ENCODE peak calls at places on chromosomes 6 and 20, in seven cellular contexts. K, M, F, Q, B, W and C are unnamed samples.

GRCh38 chr6:121809211-121809610 is 373.8 kb downstream of the GJA1 start:
- DNase-seq in K (no peak), M (no peak), F (no peak), Q (no peak), B (no peak), W (no peak), C (no peak)

GRCh38 chr20:18672826-18673225 is 85.0 kb downstream of the DTD1 start:
- DNase-seq in K (no peak), M (no peak), F (no peak), Q (no peak), B (no peak), W (no peak), C (no peak)

GRCh38 chr20:49612127-49612738 is 44.3 kb upstream of the PTGIS start:
- DNase-seq in K (no peak), M (no peak), F (peak; percentile 65), Q (no peak), B (no peak), W (peak; percentile 67), C (no peak)

GRCh38 chr6:149895702-149896310 is 2.1 kb downstream of the RAET1E start:
- DNase-seq in K (peak; percentile 24), M (peak; percentile 69), F (no peak), Q (no peak), B (no peak), W (no peak), C (peak; percentile 81)

GRCh38 chr6:44180886-44181285 is 22.3 kb downstream of the CAPN11 start:
- DNase-seq in K (no peak), M (no peak), F (no peak), Q (no peak), B (no peak), W (no peak), C (no peak)

GRCh38 chr20:24674921-24675605 is 205.6 kb downstream of the SYNDIG1 start:
- DNase-seq in K (no peak), M (peak; percentile 24), F (no peak), Q (no peak), B (no peak), W (no peak), C (no peak)

GRCh38 chr20:32871622-32872160 is 13.0 kb downstream of the EFCAB8 start:
- DNase-seq in K (no peak), M (no peak), F (no peak), Q (no peak), B (no peak), W (no peak), C (no peak)

GRCh38 chr6:149628865-149629544 is 19.5 kb downstream of the KATNA1 start:
- DNase-seq in K (no peak), M (no peak), F (no peak), Q (no peak), B (no peak), W (no peak), C (no peak)

GRCh38 chr6:26273673-26274595 is 91.1 kb upstream of the BTN3A2 start:
- DNase-seq in K (no peak), M (no peak), F (no peak), Q (no peak), B (no peak), W (no peak), C (no peak)

GRCh38 chr20:37515876-37516275 is 5.2 kb upstream of the NNAT start:
- DNase-seq in K (no peak), M (no peak), F (no peak), Q (no peak), B (no peak), W (no peak), C (no peak)

GRCh38 chr20:35891375-35891774 is 62.9 kb downstream of the SCAND1 start:
- DNase-seq in K (no peak), M (no peak), F (no peak), Q (no peak), B (no peak), W (no peak), C (no peak)

GRCh38 chr20:32792316-32792715 is 27.4 kb upstream of the MAPRE1 start:
- DNase-seq in K (no peak), M (no peak), F (peak; percentile 75), Q (no peak), B (peak; percentile 56), W (no peak), C (no peak)

GRCh38 chr6:148451690-148452089 is 109.1 kb downstream of the SASH1 start:
- DNase-seq in K (no peak), M (no peak), F (no peak), Q (no peak), B (no peak), W (no peak), C (no peak)

GRCh38 chr6:169190144-169190584 is 63.5 kb downstream of the THBS2 start:
- DNase-seq in K (no peak), M (peak; percentile 90), F (no peak), Q (no peak), B (no peak), W (no peak), C (peak; percentile 92)

GRCh38 chr20:4661191-4661590 is 60.5 kb upstream of the PRND start:
- DNase-seq in K (no peak), M (no peak), F (no peak), Q (peak; percentile 16), B (peak; percentile 23), W (no peak), C (no peak)

GRCh38 chr20:62350098-62350628 is 16.9 kb downstream of the LAMA5 start:
- DNase-seq in K (peak; percentile 90), M (no peak), F (no peak), Q (no peak), B (no peak), W (peak; percentile 58), C (no peak)

GRCh38 chr6:137097057-137097456 is 52.3 kb upstream of the IL20RA start:
- DNase-seq in K (no peak), M (no peak), F (no peak), Q (no peak), B (no peak), W (no peak), C (no peak)

GRCh38 chr6:112441607-112442006 is 94.5 kb downstream of the RFPL4B start:
- DNase-seq in K (no peak), M (no peak), F (no peak), Q (no peak), B (no peak), W (no peak), C (no peak)

GRCh38 chr6:72987305-72987704 is 238.0 kb downstream of the KHDC1L start:
- DNase-seq in K (no peak), M (no peak), F (no peak), Q (no peak), B (no peak), W (no peak), C (no peak)

GRCh38 chr6:157603971-157604370 is 219.1 kb upstream of the SNX9 start:
- DNase-seq in K (no peak), M (no peak), F (no peak), Q (no peak), B (no peak), W (no peak), C (no peak)

GRCh38 chr20:25067102-25067987 is 9.4 kb upstream of the ACSS1 start:
- DNase-seq in K (no peak), M (no peak), F (no peak), Q (no peak), B (no peak), W (peak; percentile 7), C (no peak)

GRCh38 chr6:140977425-140977824 is 1155.3 kb upstream of the GJE1 start:
- DNase-seq in K (no peak), M (no peak), F (no peak), Q (no peak), B (no peak), W (no peak), C (no peak)

GRCh38 chr20:16542477-16542876 is 30.8 kb downstream of the KIF16B start:
- DNase-seq in K (no peak), M (no peak), F (no peak), Q (no peak), B (no peak), W (no peak), C (no peak)

GRCh38 chr6:30206799-30207618 is 6.2 kb downstream of the TRIM26 start:
- DNase-seq in K (peak; percentile 47), M (no peak), F (peak; percentile 95), Q (no peak), B (peak; percentile 55), W (peak; percentile 34), C (no peak)

GRCh38 chr6:26044140-26045045 is 42.8 kb upstream of the HFE start:
- DNase-seq in K (peak; percentile 19), M (no peak), F (peak; percentile 86), Q (no peak), B (no peak), W (no peak), C (no peak)

GRCh38 chr20:10637062-10637559 is 36.7 kb downstream of the JAG1 start:
- DNase-seq in K (no peak), M (no peak), F (no peak), Q (no peak), B (no peak), W (no peak), C (no peak)

GRCh38 chr20:10634683-10635411 is 39.0 kb downstream of the JAG1 start:
- DNase-seq in K (peak; percentile 54), M (no peak), F (no peak), Q (no peak), B (no peak), W (no peak), C (no peak)

GRCh38 chr20:10636326-10636818 is 37.4 kb downstream of the JAG1 start:
- DNase-seq in K (no peak), M (no peak), F (peak; percentile 35), Q (no peak), B (no peak), W (no peak), C (no peak)

GRCh38 chr20:10634190-10634589 is 39.6 kb downstream of the JAG1 start:
- DNase-seq in K (no peak), M (no peak), F (no peak), Q (no peak), B (no peak), W (no peak), C (no peak)

GRCh38 chr20:10635476-10636208 is 38.2 kb downstream of the JAG1 start:
- DNase-seq in K (no peak), M (no peak), F (no peak), Q (no peak), B (no peak), W (no peak), C (no peak)
- H3K4me1 ChIP-seq in K (no peaks in the 10 kb centered on the region), M (peaks cover 87% of the 10 kb centered on the region), F (no peaks in the 10 kb centered on the region), Q (no peaks in the 10 kb centered on the region), B (peaks cover 62% of the 10 kb centered on the region), W (peaks cover 38% of the 10 kb centered on the region), C (peaks cover 40% of the 10 kb centered on the region)

GRCh38 chr6:37302086-37302686 is 44.2 kb upstream of the TMEM217 start:
- DNase-seq in K (no peak), M (no peak), F (no peak), Q (peak; percentile 95), B (no peak), W (no peak), C (no peak)
- TF ChIP-seq POLR2AphosphoS5 in K (no peak), M (no peak), F (no peak), Q (peak; percentile 100), B (no peak), W (no peak), C (no peak)

DNA sequence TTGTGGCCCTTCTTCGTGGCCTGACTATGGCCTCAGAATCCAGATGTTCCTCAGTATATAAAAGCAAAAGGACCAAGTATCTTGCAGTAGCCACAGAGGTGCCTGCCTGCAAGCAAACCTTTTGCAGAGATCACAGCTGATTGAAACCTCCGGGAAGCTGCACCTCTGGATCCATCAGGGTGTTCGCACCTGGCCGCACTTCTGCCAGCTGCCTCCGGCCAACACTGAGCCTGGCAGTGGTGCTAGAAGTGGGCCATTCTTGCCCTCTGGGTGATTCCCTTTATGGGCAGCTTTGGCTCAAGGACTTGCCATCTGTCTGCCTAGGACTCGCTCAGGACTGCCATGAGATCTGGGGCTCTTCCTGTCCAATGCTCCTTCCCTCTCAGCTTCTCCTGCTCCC is 214.6 kb upstream of the ECI2 start:
- DNase-seq in K (no peak), M (no peak), F (no peak), Q (no peak), B (no peak), W (no peak), C (peak; percentile 42)
- H3K4me1 ChIP-seq in K (no peaks in the 10 kb centered on the region), M (peaks cover 25% of the 10 kb centered on the region), F (no peaks in the 10 kb centered on the region), Q (peaks cover 6% of the 10 kb centered on the region), B (no peaks in the 10 kb centered on the region), W (no peaks in the 10 kb centered on the region), C (peaks cover 35% of the 10 kb centered on the region)

GRCh38 chr6:8383584-8383983 is 51.8 kb downstream of the SLC35B3 start:
- DNase-seq in K (no peak), M (no peak), F (no peak), Q (no peak), B (peak; percentile 74), W (no peak), C (no peak)
- TF ChIP-seq POLR2AphosphoS5 in K (no peak), M (no peak), F (no peak), Q (no peak), B (no peak), W (no peak), C (no peak)